ENCODE peak calls at places on chromosomes 6 and 20, in seven cellular contexts. W is brain microvascular endothelial cell; J is iris pigment epithelial cell; Q is epithelial cell of esophagus; B is T-helper 2 cell; K is NCI-H226; A is activated T-cell treated with anti-CD3 and anti-CD28 coated beads, Interleukin-2, amount 50 U/mL, for 72 hours. D is an unnamed sample.

GRCh38 chr6:46940433-46941226 is 18.9 kb upstream of the ADGRF5 start:
- DNase-seq in A (no peak), J (no peak), K (no peak), B (no peak), W (no peak), Q (no peak), D (peak)

GRCh38 chr20:8116067-8116811 is 15.8 kb upstream of the PLCB1 start:
- DNase-seq in W (no peak), B (no peak), K (peak), J (peak), A (no peak), Q (peak), D (peak)

GRCh38 chr6:47663462-47664216 is 34.7 kb upstream of the ADGRF4 start:
- DNase-seq in W (no peak), J (no peak), K (no peak), B (no peak), A (no peak), Q (peak), D (no peak)

GRCh38 chr6:33813246-33813904 is 9.6 kb upstream of the MLN start:
- DNase-seq in Q (no peak), J (no peak), B (no peak), K (no peak), A (no peak), W (no peak), D (no peak)

GRCh38 chr6:33279971-33280511 is 3.1 kb downstream of the B3GALT4 start:
- DNase-seq in Q (peak), J (peak), K (peak), B (no peak), W (peak), A (no peak), D (peak)

GRCh38 chr6:10384333-10384718 is 30.5 kb downstream of the TFAP2A start:
- DNase-seq in B (no peak), A (no peak), K (no peak), W (no peak), J (no peak), Q (no peak), D (no peak)

GRCh38 chr20:26209171-26209941 is 512.7 kb upstream of the ZNF337 start:
- DNase-seq in Q (peak), W (no peak), K (no peak), A (peak), J (no peak), B (no peak), D (peak)

GRCh38 chr20:43750774-43751166 is 24.0 kb upstream of the GTSF1L start:
- DNase-seq in K (no peak), B (no peak), A (peak), J (no peak), W (no peak), Q (no peak), D (no peak)

GRCh38 chr6:26043389-26044139 is 43.7 kb upstream of the HFE start:
- DNase-seq in A (peak), W (peak), J (peak), K (peak), B (peak), Q (peak), D (peak)

GRCh38 chr6:5665173-5665572 is 341.6 kb downstream of the NRN1 start:
- DNase-seq in J (no peak), Q (no peak), K (no peak), B (no peak), W (no peak), A (peak), D (no peak)

GRCh38 chr6:168873266-168873665 is 380.4 kb downstream of the THBS2 start:
- DNase-seq in Q (no peak), B (no peak), W (no peak), A (no peak), J (no peak), K (no peak), D (no peak)

GRCh38 chr6:13635948-13636658 is 21.0 kb downstream of the NOL7 start:
- DNase-seq in K (no peak), B (no peak), Q (peak), J (no peak), A (no peak), W (no peak), D (no peak)

GRCh38 chr6:19719691-19720127 is 117.5 kb upstream of the ID4 start:
- DNase-seq in K (no peak), W (peak), A (no peak), J (peak), B (no peak), Q (peak), D (peak)

GRCh38 chr6:167766986-167767714 is 59.6 kb upstream of the AFDN start:
- DNase-seq in K (no peak), W (no peak), J (no peak), B (no peak), A (no peak), Q (no peak), D (no peak)

GRCh38 chr20:31712112-31712553 is 10.5 kb downstream of the BCL2L1 start:
- DNase-seq in K (no peak), Q (no peak), B (no peak), J (no peak), A (no peak), W (no peak), D (no peak)

GRCh38 chr6:151536280-151536534 is 42.4 kb downstream of the CCDC170 start:
- DNase-seq in B (no peak), A (no peak), Q (no peak), K (no peak), J (no peak), W (no peak), D (no peak)

GRCh38 chr6:73769976-73770375 is 74.0 kb downstream of the CD109 start:
- DNase-seq in Q (no peak), J (no peak), K (no peak), B (no peak), W (no peak), A (no peak), D (no peak)

GRCh38 chr6:17086469-17086868 is 15.4 kb upstream of the STMND1 start:
- DNase-seq in B (no peak), J (peak), Q (peak), K (peak), A (peak), W (peak), D (peak)

GRCh38 chr6:50062051-50062450 is 12.3 kb upstream of the DEFB112 start:
- DNase-seq in W (no peak), A (no peak), J (no peak), K (peak), Q (peak), B (no peak), D (no peak)

GRCh38 chr20:56422824-56423189 is 10.7 kb downstream of the CASS4 start:
- DNase-seq in K (peak), B (no peak), J (no peak), Q (no peak), W (peak), A (no peak), D (no peak)

GRCh38 chr6:141988954-141989705 is 143.6 kb upstream of the GJE1 start:
- DNase-seq in J (peak), K (peak), W (peak), Q (peak), A (peak), B (no peak), D (peak)

GRCh38 chr6:65776332-65776731 is 69.3 kb upstream of the EYS start:
- DNase-seq in J (no peak), K (no peak), W (no peak), Q (peak), B (no peak), A (no peak), D (no peak)

GRCh38 chr20:6053776-6054688 is at the start of gene LRRN4:
- DNase-seq in A (no peak), B (no peak), K (peak), Q (peak), W (no peak), J (no peak), D (peak)

GRCh38 chr6:157184202-157185015 is 138.9 kb downstream of the TMEM242 start:
- DNase-seq in W (peak), B (peak), A (peak), K (peak), Q (peak), J (peak), D (peak)

GRCh38 chr20:39829255-39829654 is 859.8 kb downstream of the MAFB start:
- DNase-seq in Q (no peak), A (no peak), W (no peak), J (no peak), B (no peak), K (no peak), D (no peak)